ENCODE peak calls at places on chromosomes 12 and 14, in seven cellular contexts. J, E, B, G, C, K and S are unnamed samples.

GRCh38 chr12:45989857-45990467 is 412 bp downstream of the SCAF11 start:
- DNase-seq in J (no peak), E (no peak), B (peak; percentile 47), G (peak; percentile 81), C (peak; percentile 19), K (peak; percentile 30), S (no peak)

GRCh38 chr12:47222960-47223847 is 143.4 kb upstream of the AMIGO2 start:
- DNase-seq in J (no peak), E (no peak), B (no peak), G (no peak), C (no peak), K (no peak), S (no peak)

GRCh38 chr14:33432407-33433023 is 493.8 kb downstream of the NPAS3 start:
- DNase-seq in J (no peak), E (no peak), B (peak; percentile 18), G (peak; percentile 32), C (no peak), K (peak; percentile 13), S (peak; percentile 56)

GRCh38 chr12:124898200-124898950 is 16.1 kb downstream of the UBC start:
- DNase-seq in J (peak; percentile 22), E (no peak), B (no peak), G (peak; percentile 74), C (no peak), K (no peak), S (peak; percentile 79)

GRCh38 chr12:10392394-10392930 is 2.6 kb upstream of the KLRK1 start:
- DNase-seq in J (no peak), E (no peak), B (peak; percentile 67), G (peak; percentile 30), C (peak; percentile 79), K (peak; percentile 68), S (peak; percentile 98)

GRCh38 chr14:21846227-21846885 is 172.7 kb upstream of the OR4E1 start:
- DNase-seq in J (peak; percentile 78), E (peak; percentile 49), B (peak; percentile 0), G (peak; percentile 49), C (no peak), K (peak; percentile 17), S (peak; percentile 45)

GRCh38 chr14:50040401-50040775 is 76.0 kb downstream of the VCPKMT start:
- DNase-seq in J (no peak), E (no peak), B (peak; percentile 86), G (peak; percentile 57), C (no peak), K (peak; percentile 76), S (peak; percentile 81)

GRCh38 chr12:65113621-65114035 is 7.5 kb downstream of the WIF1 start:
- DNase-seq in J (no peak), E (no peak), B (no peak), G (no peak), C (no peak), K (no peak), S (no peak)

GRCh38 chr12:115394498-115395220 is 710.7 kb upstream of the TBX3 start:
- DNase-seq in J (no peak), E (no peak), B (peak; percentile 55), G (no peak), C (no peak), K (no peak), S (no peak)

GRCh38 chr14:33693237-33693636 is 257.6 kb downstream of the EGLN3 start:
- DNase-seq in J (no peak), E (no peak), B (no peak), G (no peak), C (no peak), K (no peak), S (no peak)

GRCh38 chr12:2682301-2683282 is 112.2 kb upstream of the FKBP4 start:
- DNase-seq in J (peak; percentile 70), E (peak; percentile 36), B (peak; percentile 54), G (peak; percentile 31), C (peak; percentile 26), K (peak; percentile 24), S (peak; percentile 55)

GRCh38 chr14:73240816-73241480 is 3.6 kb downstream of the PAPLN start:
- DNase-seq in J (no peak), E (no peak), B (no peak), G (no peak), C (no peak), K (no peak), S (no peak)

GRCh38 chr12:108302471-108303311 is 36.4 kb downstream of the CMKLR1 start:
- DNase-seq in J (no peak), E (no peak), B (no peak), G (peak; percentile 43), C (no peak), K (peak; percentile 18), S (peak; percentile 82)

GRCh38 chr14:25150934-25151790 is 101.2 kb upstream of the STXBP6 start:
- DNase-seq in J (no peak), E (no peak), B (peak; percentile 71), G (no peak), C (peak; percentile 6), K (peak; percentile 30), S (peak; percentile 1)

GRCh38 chr12:62603811-62604098 is 137.1 kb downstream of the MON2 start:
- DNase-seq in J (no peak), E (no peak), B (no peak), G (no peak), C (no peak), K (no peak), S (no peak)

GRCh38 chr14:27938392-27938791 is 828.2 kb upstream of the FOXG1 start:
- DNase-seq in J (no peak), E (no peak), B (no peak), G (no peak), C (no peak), K (no peak), S (no peak)

GRCh38 chr12:68919581-68920239 is 13.3 kb downstream of the CPM start:
- DNase-seq in J (no peak), E (no peak), B (no peak), G (no peak), C (no peak), K (no peak), S (no peak)

GRCh38 chr14:56120091-56120632 is 2.0 kb downstream of the PELI2 start:
- DNase-seq in J (no peak), E (no peak), B (peak; percentile 46), G (no peak), C (no peak), K (no peak), S (no peak)

GRCh38 chr14:102164241-102164641 is 24.5 kb downstream of the WDR20 start:
- DNase-seq in J (no peak), E (no peak), B (peak; percentile 49), G (no peak), C (no peak), K (no peak), S (peak; percentile 35)

GRCh38 chr12:123667771-123668170 is 3.1 kb upstream of the TCTN2 start:
- DNase-seq in J (no peak), E (no peak), B (no peak), G (no peak), C (no peak), K (no peak), S (no peak)

GRCh38 chr12:123671876-123672275 is 963 bp downstream of the TCTN2 start:
- DNase-seq in J (no peak), E (no peak), B (peak; percentile 71), G (no peak), C (no peak), K (no peak), S (no peak)

GRCh38 chr12:123675436-123675835 is 4.5 kb downstream of the TCTN2 start:
- DNase-seq in J (no peak), E (no peak), B (no peak), G (no peak), C (no peak), K (no peak), S (no peak)

DNA sequence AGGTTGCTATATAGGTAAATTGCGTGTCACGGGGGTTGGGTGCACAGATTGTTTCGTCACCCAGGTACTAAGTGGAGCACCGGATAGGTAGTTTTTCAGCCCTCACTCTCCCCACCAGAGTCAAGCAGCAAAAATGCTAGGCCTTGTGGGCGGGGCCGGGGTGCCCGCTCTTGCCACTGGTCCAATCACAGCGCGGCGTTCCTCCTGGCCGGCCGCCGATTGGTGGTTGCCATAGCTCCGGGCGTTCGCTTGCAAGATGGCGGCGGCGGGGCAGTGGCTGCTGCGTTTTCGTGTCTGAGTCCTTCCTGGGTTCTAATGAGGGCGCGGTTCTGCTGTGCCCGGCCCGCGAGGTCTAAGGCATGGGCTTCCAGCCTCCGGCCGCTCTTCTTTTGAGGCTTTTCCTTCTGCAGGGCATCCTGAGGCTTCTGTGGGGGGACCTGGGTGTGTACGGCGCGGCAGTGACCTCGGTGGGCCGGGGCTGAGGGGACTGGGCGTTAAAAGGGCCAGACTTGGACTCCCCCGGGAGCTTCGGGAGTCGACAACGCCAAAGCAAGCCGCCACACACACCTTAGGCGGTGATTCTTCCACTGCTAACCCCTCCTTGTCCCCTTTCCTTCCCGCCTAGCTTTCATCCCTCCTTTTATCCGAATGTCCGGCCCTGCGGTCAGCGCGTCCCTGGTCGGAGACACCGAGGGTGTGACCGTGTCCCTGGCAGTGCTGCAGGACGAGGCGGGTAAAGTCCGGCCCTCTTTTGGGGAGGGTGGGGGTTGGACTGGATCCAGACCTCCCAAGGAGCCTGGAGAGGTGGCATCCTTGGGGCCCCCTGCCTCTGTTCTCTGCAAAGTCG is at the start of gene TCTN2:
- DNase-seq in J (peak; percentile 97), E (peak; percentile 94), B (peak; percentile 87), G (peak; percentile 96), C (peak; percentile 74), K (peak; percentile 100), S (peak; percentile 89)
- TF ChIP-seq CTCF in J (no peak), E (no peak), B (no peak), G (no peak), C (no peak), K (no peak), S (no peak)

GRCh38 chr12:53299101-53299453 is 418 bp upstream of the MYG1 start:
- DNase-seq in J (no peak), E (no peak), B (peak; percentile 85), G (no peak), C (peak; percentile 29), K (peak; percentile 60), S (peak; percentile 70)

GRCh38 chr12:53298154-53298553 is 1.3 kb upstream of the MYG1 start:
- DNase-seq in J (no peak), E (no peak), B (peak; percentile 97), G (no peak), C (no peak), K (no peak), S (no peak)

GRCh38 chr12:53302903-53303302 is 3.4 kb downstream of the MYG1 start:
- DNase-seq in J (no peak), E (no peak), B (no peak), G (no peak), C (no peak), K (no peak), S (no peak)

GRCh38 chr12:53300187-53300586 is 692 bp downstream of the MYG1 start:
- DNase-seq in J (no peak), E (no peak), B (peak; percentile 77), G (no peak), C (no peak), K (peak; percentile 16), S (no peak)

GRCh38 chr12:53299454-53300180 is at the start of gene MYG1:
- DNase-seq in J (peak; percentile 87), E (peak; percentile 65), B (peak; percentile 84), G (peak; percentile 90), C (peak; percentile 80), K (peak; percentile 78), S (peak; percentile 80)
- TF ChIP-seq CTCF in J (no peak), E (peak; percentile 43), B (peak; percentile 17), G (peak; percentile 48), C (peak; percentile 27), K (no peak), S (no peak)

GRCh38 chr12:104761091-104761490 is 197.0 kb downstream of the SLC41A2 start:
- DNase-seq in J (no peak), E (no peak), B (no peak), G (no peak), C (no peak), K (no peak), S (no peak)
- TF ChIP-seq CTCF in J (peak; percentile 14), E (no peak), B (no peak), G (no peak), C (no peak), K (no peak), S (no peak)

GRCh38 chr14:76773188-76773885 is 12.1 kb downstream of the VASH1 start:
- DNase-seq in J (no peak), E (no peak), B (peak; percentile 82), G (peak; percentile 49), C (no peak), K (peak; percentile 67), S (peak; percentile 77)
- TF ChIP-seq CTCF in J (no peak), E (no peak), B (peak; percentile 8), G (no peak), C (no peak), K (no peak), S (no peak)